ENCODE peak calls at places on chromosomes 16 and 17, in four cellular contexts. J is Panc1, F is prostate gland, A is psoas muscle. X is an unnamed sample.

GRCh38 chr17:82967268-82968032 is 112.0 kb upstream of the METRNL start:
- DNase-seq in F (no peak), J (no peak), A (peak; percentile 15), X (no peak)

GRCh38 chr16:22141746-22142145 is 20.6 kb upstream of the SDR42E2 start:
- DNase-seq in F (no peak), A (no peak), J (no peak), X (no peak)

GRCh38 chr17:63984651-63985386 is 12.1 kb upstream of the SCN4A start:
- DNase-seq in J (no peak), A (peak; percentile 87), F (no peak), X (no peak)

GRCh38 chr16:65012357-65012756 is 109.5 kb downstream of the CDH11 start:
- DNase-seq in F (no peak), J (no peak), A (no peak), X (no peak)

GRCh38 chr16:22070361-22071351 is 21.7 kb upstream of the VWA3A start:
- DNase-seq in J (no peak), A (no peak), F (peak; percentile 47), X (no peak)

GRCh38 chr17:43367588-43368242 is 31.1 kb upstream of the ARL4D start:
- DNase-seq in F (no peak), A (no peak), J (peak; percentile 93), X (no peak)

GRCh38 chr17:2055494-2056220 is 754 bp downstream of the HIC1 start:
- DNase-seq in J (no peak), F (no peak), A (peak; percentile 67), X (no peak)

GRCh38 chr17:49570540-49571242 is 5.0 kb upstream of the NXPH3 start:
- DNase-seq in A (peak; percentile 34), J (no peak), F (no peak), X (no peak)

GRCh38 chr16:67236551-67237395 is 9.8 kb downstream of the TMEM208 start:
- DNase-seq in J (no peak), F (no peak), A (peak; percentile 92), X (no peak)

GRCh38 chr17:10051112-10051511 is 146.0 kb upstream of the RCVRN start:
- DNase-seq in J (no peak), F (no peak), A (no peak), X (no peak)

GRCh38 chr17:28407130-28407973 is 1.3 kb upstream of the SLC46A1 start:
- DNase-seq in J (no peak), F (peak; percentile 59), A (no peak), X (no peak)

GRCh38 chr17:19569785-19570496 is 36.3 kb downstream of the SLC47A1 start:
- DNase-seq in F (no peak), A (no peak), J (no peak), X (no peak)

GRCh38 chr17:66403846-66404597 is 101.6 kb downstream of the PRKCA start:
- DNase-seq in J (no peak), A (no peak), F (no peak), X (no peak)

GRCh38 chr16:89602273-89602951 is 11.0 kb upstream of the DPEP1 start:
- DNase-seq in F (no peak), J (no peak), A (no peak), X (no peak)

GRCh38 chr16:81327483-81328196 is 12.9 kb downstream of the GAN start:
- DNase-seq in A (no peak), J (no peak), F (peak; percentile 77), X (no peak)

GRCh38 chr17:33267279-33267790 is 25.8 kb downstream of the ASIC2 start:
- DNase-seq in A (no peak), J (peak; percentile 91), F (no peak), X (no peak)

GRCh38 chr17:61689610-61690180 is 98.7 kb upstream of the NACA2 start:
- DNase-seq in F (no peak), J (no peak), A (no peak), X (no peak)

DNA sequence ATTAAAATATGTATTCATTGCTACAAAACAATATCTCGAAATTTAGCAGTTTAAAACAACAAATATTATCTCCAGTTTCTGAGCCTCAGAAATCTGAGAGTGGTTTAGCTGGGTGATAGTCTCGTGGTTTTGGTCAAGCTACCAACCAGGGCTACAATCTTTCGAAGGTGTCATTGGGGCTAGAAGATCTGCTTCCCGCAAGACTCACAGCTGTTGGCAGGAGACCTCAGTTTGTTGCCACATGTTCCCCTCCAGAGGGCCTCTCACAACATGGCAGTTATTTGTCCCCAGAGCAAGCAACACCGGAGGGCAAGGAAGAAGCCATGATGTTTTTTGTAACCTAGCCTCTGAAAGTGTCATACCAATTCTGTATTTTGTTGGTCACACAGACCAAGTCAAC is 12.0 kb upstream of the BCAS3 start:
- DNase-seq in F (no peak), J (no peak), A (no peak), X (no peak)
- TF ChIP-seq CTCF in F (no peak), J (no peak), A (no peak), X (no peak)

DNA sequence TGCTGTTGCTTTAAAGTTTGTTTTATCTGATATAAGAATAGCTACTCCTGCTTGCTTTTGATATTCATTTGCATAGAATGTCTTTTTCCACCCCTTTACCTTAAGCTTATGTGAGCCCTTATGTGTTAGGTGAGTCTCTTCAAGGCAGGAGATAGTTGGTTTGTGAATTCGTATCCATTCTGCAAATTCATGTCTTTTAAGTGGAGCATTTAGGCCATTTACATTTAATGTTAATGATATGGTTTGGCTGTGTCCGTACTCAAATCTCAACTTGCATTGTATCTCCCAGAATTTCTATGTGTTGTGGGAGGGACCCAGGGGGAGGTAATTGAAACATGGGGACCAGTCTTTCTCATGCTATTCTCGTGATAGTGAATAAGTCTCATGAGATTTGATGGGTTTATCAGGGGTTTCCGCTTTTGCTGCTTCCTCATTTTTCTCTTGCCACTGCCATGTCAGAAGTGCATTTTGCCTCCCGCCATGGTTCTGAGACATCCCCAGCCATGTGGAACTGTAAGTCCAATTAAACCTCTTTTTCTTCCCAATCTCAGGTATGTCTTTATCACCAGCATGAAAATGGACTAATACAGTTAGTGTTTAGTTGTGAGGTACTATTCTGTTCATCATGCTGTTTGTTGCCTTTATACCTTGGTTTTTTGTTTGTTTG is 27.2 kb downstream of the ATF7IP2 start:
- DNase-seq in J (no peak), A (no peak), F (no peak), X (no peak)
- H3K9me3 ChIP-seq in J (peaks cover 44% of the 10 kb centered on the region), A (peaks cover 29% of the 10 kb centered on the region), F (no peaks in the 10 kb centered on the region), X (peaks cover 3% of the 10 kb centered on the region)

GRCh38 chr16:87572959-87573358 is 29.3 kb upstream of the JPH3 start:
- DNase-seq in J (no peak), F (no peak), A (no peak), X (peak; percentile 46)

GRCh38 chr16:87569601-87570559 is 32.4 kb upstream of the JPH3 start:
- DNase-seq in F (no peak), J (no peak), A (no peak), X (peak; percentile 67)

GRCh38 chr16:87571868-87572244 is 30.5 kb upstream of the JPH3 start:
- DNase-seq in F (no peak), J (no peak), A (no peak), X (no peak)

GRCh38 chr16:87570564-87570937 is 31.8 kb upstream of the JPH3 start:
- DNase-seq in A (no peak), F (no peak), J (no peak), X (no peak)

DNA sequence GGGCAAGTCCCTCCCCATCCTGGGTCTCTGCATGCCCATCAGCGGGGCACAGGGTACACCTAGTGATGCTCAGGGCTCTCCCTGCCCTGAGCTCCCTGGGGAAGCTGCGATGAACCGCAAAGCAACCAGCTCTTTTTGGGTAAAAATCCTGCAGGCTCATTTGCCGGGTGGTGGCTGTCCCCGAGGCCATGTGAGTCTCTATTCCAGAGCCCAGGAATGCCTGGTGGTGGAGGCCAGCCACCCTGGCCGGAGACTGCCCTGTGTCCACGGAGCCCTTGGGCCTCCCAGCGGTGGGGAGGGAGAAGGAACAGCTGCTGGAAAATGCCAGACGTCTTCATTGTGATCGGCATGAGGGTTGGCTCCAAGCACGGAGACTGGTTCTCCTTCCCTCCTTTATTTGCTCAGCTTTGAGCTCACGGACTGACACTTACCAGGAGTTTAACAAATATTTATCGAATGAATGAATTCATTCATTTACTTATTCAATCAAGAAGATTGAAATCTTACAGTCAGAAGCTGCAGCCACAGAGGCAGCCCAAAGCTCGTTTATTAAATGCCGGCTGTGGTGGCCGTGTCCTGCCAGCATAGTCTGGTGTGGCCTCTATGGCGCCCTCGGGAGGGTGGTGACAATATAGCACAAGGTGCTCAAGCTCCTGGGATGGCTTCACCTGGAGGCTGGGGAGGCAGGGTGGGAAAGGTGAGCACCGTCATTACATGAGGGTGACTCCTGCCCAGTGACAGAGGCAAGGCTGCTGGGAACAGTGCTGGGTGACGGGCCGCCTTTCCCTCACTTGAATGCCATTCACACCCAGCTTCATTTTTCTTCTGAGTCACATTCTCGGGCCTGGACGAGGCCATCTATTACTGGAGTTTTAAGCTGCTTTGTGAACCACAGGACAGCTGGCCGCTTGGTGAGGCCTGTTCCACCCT is 31.1 kb upstream of the JPH3 start:
- DNase-seq in A (no peak), F (peak; percentile 52), J (no peak), X (no peak)
- H3K27ac ChIP-seq in A (peak overlapping the region; percentile 30), F (peak overlapping the region; percentile 25), J (no peak overlapping the region), X (peak overlapping the region; percentile 48)

DNA sequence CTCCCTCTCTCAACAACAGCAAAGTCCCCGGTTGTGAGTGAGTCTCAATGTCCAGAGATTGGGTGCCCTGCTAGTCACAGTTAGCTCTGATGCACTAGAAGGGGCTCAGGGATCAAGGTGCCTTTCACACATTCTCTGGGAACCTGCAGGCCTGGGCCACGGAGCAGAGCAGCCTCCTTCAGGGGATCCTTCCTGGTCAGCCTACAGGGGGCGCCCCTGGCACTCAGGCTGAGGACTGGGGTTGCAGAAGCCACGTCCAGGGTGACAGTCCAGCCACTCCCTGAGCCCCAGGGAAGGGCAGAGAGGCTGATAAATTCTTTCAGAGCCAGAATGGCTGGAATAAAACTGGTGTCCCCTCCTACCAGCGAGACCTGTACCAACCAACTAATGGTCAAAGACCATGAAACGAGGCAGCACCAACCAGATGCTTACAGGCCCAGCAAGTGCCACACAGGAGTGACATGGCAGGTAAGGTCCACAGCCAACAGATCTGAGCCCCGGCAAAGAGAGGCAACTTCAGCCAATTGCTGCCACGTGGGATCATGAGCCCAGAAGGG is 43.5 kb downstream of the ST3GAL2 start:
- DNase-seq in F (peak; percentile 19), J (no peak), A (peak; percentile 87), X (peak; percentile 95)
- TF ChIP-seq CTCF in F (peak; percentile 54), J (peak; percentile 83), A (peak; percentile 73), X (peak; percentile 68)

GRCh38 chr16:71453051-71453450 is 9.0 kb downstream of the ZNF23 start:
- DNase-seq in F (no peak), A (no peak), J (no peak), X (no peak)
- H3K9me3 ChIP-seq in F (peaks cover 12% of the 10 kb centered on the region), A (peaks cover 63% of the 10 kb centered on the region), J (peaks cover 30% of the 10 kb centered on the region), X (peaks cover 4% of the 10 kb centered on the region)